ENCODE peak calls at places on chromosomes 4 and X, in five cellular contexts. B is type B pancreatic cell; C is T-helper 2 cell; F is stimulated activated CD4-positive, alpha-beta T cell treated with anti-CD3 and anti-CD28 coated beads, TNF-alpha, amount 100 ng/mL, for 48 hours; D is SJSA1. U is an unnamed sample.

GRCh38 chr4:184238072-184238743 is 20.5 kb upstream of the ENPP6 start:
- DNase-seq in D (no peak), C (no peak), F (no peak), B (no peak), U (no peak)

GRCh38 chr4:84661191-84661944 is 78.4 kb downstream of the CDS1 start:
- DNase-seq in D (no peak), C (no peak), B (no peak), F (no peak), U (no peak)

GRCh38 chr4:2243682-2244380 is 1.9 kb upstream of the HAUS3 start:
- DNase-seq in C (no peak), D (peak; percentile 10), F (no peak), B (no peak), U (no peak)

GRCh38 chr4:147054241-147054902 is 108.7 kb upstream of the TTC29 start:
- DNase-seq in F (no peak), C (no peak), B (no peak), D (no peak), U (no peak)

GRCh38 chr4:7897811-7898210 is 41.9 kb downstream of the AFAP1 start:
- DNase-seq in C (no peak), D (no peak), B (no peak), F (no peak), U (no peak)

GRCh38 chr4:2785613-2786012 is 7.3 kb upstream of the SH3BP2 start:
- DNase-seq in D (no peak), C (peak; percentile 69), F (no peak), B (no peak), U (no peak)

GRCh38 chr4:121477480-121477879 is 96.7 kb upstream of the QRFPR start:
- DNase-seq in F (no peak), B (no peak), C (no peak), D (no peak), U (no peak)

GRCh38 chr4:80071643-80072606 is 1.1 kb downstream of the ANTXR2 start:
- DNase-seq in C (peak; percentile 54), B (peak; percentile 68), D (peak; percentile 76), F (peak; percentile 40), U (no peak)

GRCh38 chrX:1658083-1658463 is 43.2 kb downstream of the ASMT start:
- DNase-seq in B (no peak), C (peak; percentile 56), F (no peak), D (no peak), U (no peak)

GRCh38 chrX:40663880-40664630 is 16.7 kb upstream of the CXorf38 start:
- DNase-seq in B (no peak), C (no peak), F (no peak), D (no peak), U (no peak)

GRCh38 chrX:118756111-118756510 is 28.7 kb downstream of the IL13RA1 start:
- DNase-seq in C (no peak), F (no peak), D (no peak), B (no peak), U (no peak)

GRCh38 chr4:184168406-184169019 is 49.2 kb downstream of the ENPP6 start:
- DNase-seq in F (peak; percentile 54), B (peak; percentile 87), D (peak; percentile 49), C (peak; percentile 41), U (peak; percentile 12)

GRCh38 chr4:98522062-98522461 is 136.3 kb downstream of the TSPAN5 start:
- DNase-seq in C (peak; percentile 23), B (no peak), D (no peak), F (no peak), U (no peak)

GRCh38 chr4:2186133-2186864 is 55.6 kb downstream of the HAUS3 start:
- DNase-seq in B (no peak), C (peak; percentile 19), F (no peak), D (no peak), U (no peak)